ENCODE peak calls at places on chromosomes 11 and 22, in eight cellular contexts. I, O, R, N, Y, B, D and J are unnamed samples.

GRCh38 chr22:45006873-45007246 is 2.9 kb downstream of the PHF21B start:
- DNase-seq in O (peak; percentile 56), Y (no peak), B (no peak), D (peak; percentile 83), I (no peak), N (no peak), R (no peak), J (no peak)

GRCh38 chr11:8262552-8263108 is 1.0 kb downstream of the LMO1 start:
- DNase-seq in D (no peak), R (no peak), N (peak; percentile 78), O (peak; percentile 53), I (peak; percentile 91), Y (peak; percentile 40), B (no peak), J (no peak)

GRCh38 chr11:15178214-15178613 is 63.5 kb downstream of the INSC start:
- DNase-seq in B (no peak), N (no peak), O (no peak), D (no peak), Y (no peak), I (no peak), R (no peak), J (no peak)

GRCh38 chr22:20566420-20567260 is 59.2 kb downstream of the MED15 start:
- DNase-seq in B (no peak), D (no peak), Y (no peak), O (peak; percentile 75), N (peak; percentile 79), R (no peak), I (no peak), J (peak; percentile 28)

GRCh38 chr11:106446961-106447360 is 369.5 kb downstream of the AASDHPPT start:
- DNase-seq in O (no peak), N (no peak), D (no peak), R (no peak), Y (no peak), B (no peak), I (no peak), J (no peak)

GRCh38 chr11:122981388-122982264 is at the start of gene BSX:
- DNase-seq in I (peak; percentile 98), N (no peak), D (no peak), O (peak; percentile 67), B (peak; percentile 24), R (peak; percentile 45), Y (no peak), J (no peak)

GRCh38 chr11:85661972-85662664 is 2.8 kb downstream of the CREBZF start:
- DNase-seq in I (no peak), B (no peak), R (no peak), N (no peak), Y (no peak), D (no peak), O (no peak), J (no peak)

GRCh38 chr11:76380161-76380976 is 563 bp downstream of the THAP12 start:
- DNase-seq in O (peak; percentile 34), Y (no peak), I (peak; percentile 75), B (peak; percentile 45), D (peak; percentile 71), R (no peak), N (peak; percentile 91), J (no peak)

GRCh38 chr11:126135182-126136176 is 72.8 kb upstream of the CDON start:
- DNase-seq in N (peak; percentile 38), Y (no peak), D (no peak), O (no peak), B (no peak), R (no peak), I (peak; percentile 48), J (no peak)

GRCh38 chr11:126139541-126140091 is 71.8 kb downstream of the RPUSD4 start:
- DNase-seq in Y (no peak), O (no peak), I (peak; percentile 48), D (no peak), N (peak; percentile 40), R (no peak), B (no peak), J (no peak)

GRCh38 chr11:126138636-126139540 is 72.6 kb downstream of the RPUSD4 start:
- DNase-seq in B (no peak), O (no peak), Y (no peak), N (peak; percentile 45), R (no peak), D (no peak), I (peak; percentile 48), J (no peak)

GRCh38 chr11:126134461-126135155 is 71.9 kb upstream of the CDON start:
- DNase-seq in I (no peak), B (no peak), N (no peak), R (no peak), Y (no peak), O (no peak), D (no peak), J (no peak)

DNA sequence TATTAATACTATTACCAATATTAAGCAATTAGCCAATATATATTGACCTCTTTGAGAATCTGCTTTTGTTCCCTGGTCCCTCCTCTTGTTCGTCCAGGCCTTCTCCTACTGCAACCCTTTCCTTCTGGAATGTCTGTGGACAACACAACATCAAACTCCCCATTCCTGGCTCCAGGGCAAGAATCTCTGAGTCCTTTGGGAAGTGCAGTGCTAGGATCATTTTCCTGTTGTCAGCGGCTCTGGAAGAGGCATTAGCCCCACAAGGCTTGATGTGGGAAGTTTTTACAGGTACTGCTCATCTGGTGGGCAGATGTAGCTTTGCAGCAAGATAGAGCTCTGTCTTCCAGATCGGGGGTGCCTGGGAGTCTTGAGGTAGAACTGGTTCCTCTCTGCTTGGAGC is 74.3 kb downstream of the RPUSD4 start:
- DNase-seq in Y (no peak), D (no peak), O (no peak), R (no peak), I (no peak), B (no peak), N (no peak), J (no peak)
- H3K4me1 ChIP-seq in Y (peaks cover 7% of the 10 kb centered on the region), D (peaks cover 38% of the 10 kb centered on the region), O (no peaks in the 10 kb centered on the region), R (no peaks in the 10 kb centered on the region), I (no peaks in the 10 kb centered on the region), B (no peaks in the 10 kb centered on the region), N (peaks cover 4% of the 10 kb centered on the region), J (no peaks in the 10 kb centered on the region)

DNA sequence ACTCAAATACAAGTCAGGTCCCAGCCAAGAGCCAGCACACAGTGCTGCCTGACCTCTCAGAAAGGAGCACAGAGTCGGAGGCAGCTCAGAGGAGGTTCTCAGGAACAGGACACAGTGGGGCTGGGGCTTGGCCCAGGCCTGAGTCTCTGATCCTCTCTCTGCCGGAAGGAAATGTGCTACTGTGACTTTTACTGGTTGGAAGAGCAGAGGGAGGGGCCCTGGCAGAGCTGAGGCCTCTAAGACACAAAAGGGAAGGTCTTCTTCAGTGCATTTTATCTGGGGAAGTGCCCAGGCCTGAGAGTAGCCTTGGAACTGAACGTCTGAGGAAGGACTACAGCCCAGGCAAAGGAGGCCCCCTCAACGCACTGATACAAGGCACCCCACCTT is 16.2 kb upstream of the CASTOR1 start:
- DNase-seq in B (peak; percentile 90), O (peak; percentile 68), D (no peak), I (no peak), Y (peak; percentile 39), N (peak; percentile 91), R (no peak), J (peak; percentile 67)
- H3K4me1 ChIP-seq in B (peaks cover 96% of the 10 kb centered on the region), O (peaks cover 50% of the 10 kb centered on the region), D (peaks cover 12% of the 10 kb centered on the region), I (no peaks in the 10 kb centered on the region), Y (peaks cover 87% of the 10 kb centered on the region), N (peaks cover 99% of the 10 kb centered on the region), R (peaks cover 18% of the 10 kb centered on the region), J (peaks cover 97% of the 10 kb centered on the region)

GRCh38 chr11:59144096-59144495 is 1.4 kb downstream of the FAM111A start:
- DNase-seq in I (no peak), D (no peak), O (no peak), R (no peak), N (no peak), B (peak; percentile 16), Y (no peak), J (no peak)

GRCh38 chr11:59142530-59143507 is at the start of gene FAM111A:
- DNase-seq in B (peak; percentile 81), N (peak; percentile 97), I (peak; percentile 96), O (peak; percentile 91), Y (peak; percentile 64), R (peak; percentile 92), D (peak; percentile 84), J (peak; percentile 77)

GRCh38 chr11:59141673-59142460 is 789 bp upstream of the FAM111A start:
- DNase-seq in D (no peak), N (no peak), Y (no peak), O (no peak), R (no peak), I (no peak), B (no peak), J (no peak)

GRCh38 chr11:59145534-59145933 is 2.9 kb downstream of the FAM111A start:
- DNase-seq in N (no peak), Y (no peak), R (no peak), I (no peak), B (no peak), D (no peak), O (no peak), J (peak; percentile 41)

DNA sequence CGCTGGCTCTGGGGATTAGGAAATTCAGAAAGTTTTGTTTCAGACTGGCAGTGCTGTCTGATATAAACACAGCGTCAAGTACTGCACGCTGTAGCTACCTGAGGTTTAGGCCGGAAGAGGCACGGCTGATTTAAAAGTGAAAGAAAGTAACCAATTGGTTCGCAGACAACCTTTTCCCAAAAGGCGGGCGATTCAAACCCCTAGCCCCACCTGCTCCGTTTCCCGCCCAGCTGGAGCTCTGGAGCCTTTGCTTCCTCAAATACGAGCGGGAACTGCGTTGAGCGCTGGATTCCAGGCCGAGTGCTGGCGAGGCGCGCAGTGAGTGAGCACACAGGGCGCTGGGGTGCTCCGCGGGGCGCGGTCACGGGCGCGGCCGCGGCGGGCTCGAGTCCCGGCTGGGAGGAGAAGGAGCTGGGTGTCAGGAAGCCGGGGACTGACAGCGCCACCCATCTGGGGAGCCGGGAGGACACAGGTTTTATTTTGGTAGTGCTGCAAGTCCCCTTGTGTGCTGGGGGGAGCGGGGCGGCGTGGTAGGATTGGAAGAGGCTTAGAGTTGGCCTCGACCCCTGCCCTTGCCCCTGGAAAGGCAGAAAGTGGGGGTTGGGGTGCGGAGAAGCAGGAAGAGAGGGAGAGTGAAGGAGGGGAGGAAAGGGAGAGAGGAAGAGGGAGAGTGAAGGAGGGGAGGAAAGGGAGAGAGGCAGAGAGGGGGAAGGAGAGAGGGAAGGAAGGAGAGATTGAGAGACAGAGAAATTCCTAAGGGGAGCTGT is 2.1 kb downstream of the FAM111A start:
- DNase-seq in N (peak; percentile 92), Y (peak; percentile 47), R (peak; percentile 81), O (peak; percentile 87), D (peak; percentile 20), B (peak; percentile 93), I (peak; percentile 93), J (peak; percentile 65)
- H3K4me1 ChIP-seq in N (peaks cover 49% of the 10 kb centered on the region), Y (peaks cover 12% of the 10 kb centered on the region), R (no peaks in the 10 kb centered on the region), O (peaks cover 18% of the 10 kb centered on the region), D (peaks cover 4% of the 10 kb centered on the region), B (peaks cover 47% of the 10 kb centered on the region), I (no peaks in the 10 kb centered on the region), J (peaks cover 16% of the 10 kb centered on the region)

GRCh38 chr11:57109331-57109730 is 72.4 kb upstream of the LRRC55 start:
- DNase-seq in R (no peak), Y (no peak), B (no peak), I (no peak), D (no peak), N (no peak), O (no peak), J (no peak)

GRCh38 chr11:57100638-57101312 is 81.0 kb upstream of the LRRC55 start:
- DNase-seq in B (no peak), Y (no peak), N (no peak), I (no peak), O (no peak), D (peak; percentile 44), R (no peak), J (no peak)

DNA sequence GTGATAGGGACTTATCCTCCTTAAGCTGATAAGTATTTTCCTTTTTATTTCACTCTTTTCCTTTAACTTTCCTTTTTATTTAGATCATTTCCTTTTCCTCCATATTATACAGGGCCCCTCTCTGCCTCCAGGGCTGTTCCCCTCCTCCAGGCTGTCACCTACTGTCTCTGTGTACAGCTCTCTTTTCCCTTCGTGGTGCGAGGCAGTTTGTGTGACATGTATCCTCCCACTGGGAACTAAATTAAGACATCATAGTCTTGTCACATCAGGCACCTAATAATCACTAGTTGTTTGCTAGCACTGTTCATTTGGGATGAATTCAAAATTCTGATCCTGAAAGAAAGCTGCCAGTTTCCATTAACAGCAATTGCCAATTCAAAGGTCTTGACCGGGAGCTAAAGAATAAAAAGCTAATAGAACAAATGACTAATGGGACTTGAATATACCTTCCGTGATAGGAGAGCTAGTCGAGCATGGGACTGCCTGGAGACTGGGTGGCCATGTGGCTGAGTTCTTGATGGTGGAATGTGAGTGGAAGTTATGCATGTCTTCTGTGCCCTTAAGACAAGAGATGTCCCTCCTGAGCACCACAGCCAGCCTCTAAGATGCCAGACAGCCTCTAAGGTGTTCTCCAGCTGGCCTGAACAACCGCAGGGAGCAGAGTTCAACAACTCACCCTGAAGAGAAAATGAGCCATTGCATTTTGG is 77.7 kb upstream of the LRRC55 start:
- DNase-seq in Y (no peak), D (no peak), B (no peak), N (no peak), I (no peak), R (peak; percentile 19), O (no peak), J (no peak)
- H3K4me1 ChIP-seq in Y (no peaks in the 10 kb centered on the region), D (no peaks in the 10 kb centered on the region), B (no peaks in the 10 kb centered on the region), N (no peaks in the 10 kb centered on the region), I (no peaks in the 10 kb centered on the region), R (peaks cover 4% of the 10 kb centered on the region), O (no peaks in the 10 kb centered on the region), J (peaks cover 7% of the 10 kb centered on the region)